ENCODE peak calls at places on chromosomes 11 and 22, in six cellular contexts. E, G, Z, A, W and D are unnamed samples.

GRCh38 chr22:45284705-45285305 is at the start of gene UPK3A:
- DNase-seq in E (no peak), G (peak), Z (peak), A (peak), W (no peak), D (peak)

GRCh38 chr11:4187055-4187988 is 92.7 kb downstream of the RRM1 start:
- DNase-seq in E (peak), G (peak), Z (peak), A (peak), W (peak), D (peak)

GRCh38 chr11:95512682-95513081 is 276.9 kb downstream of the FAM76B start:
- DNase-seq in E (peak), G (no peak), Z (no peak), A (peak), W (no peak), D (no peak)

GRCh38 chr22:49975543-49976389 is 15.2 kb downstream of the PIM3 start:
- DNase-seq in E (no peak), G (peak), Z (peak), A (no peak), W (no peak), D (no peak)

GRCh38 chr11:68750197-68750987 is 928 bp downstream of the TESMIN start:
- DNase-seq in E (no peak), G (peak), Z (peak), A (no peak), W (no peak), D (peak)

GRCh38 chr11:70916321-70916720 is 336.1 kb downstream of the SHANK2 start:
- DNase-seq in E (no peak), G (no peak), Z (no peak), A (no peak), W (no peak), D (no peak)

GRCh38 chr11:13102865-13103539 is 93.9 kb downstream of the RASSF10 start:
- DNase-seq in E (no peak), G (no peak), Z (no peak), A (no peak), W (no peak), D (no peak)

GRCh38 chr22:42964994-42965699 is 49.8 kb downstream of the PACSIN2 start:
- DNase-seq in E (no peak), G (no peak), Z (no peak), A (no peak), W (no peak), D (no peak)

GRCh38 chr11:66330931-66331330 is 5.3 kb downstream of the RIN1 start:
- DNase-seq in E (no peak), G (no peak), Z (peak), A (no peak), W (no peak), D (no peak)

GRCh38 chr11:76023408-76024068 is 182.8 kb downstream of the WNT11 start:
- DNase-seq in E (no peak), G (no peak), Z (no peak), A (no peak), W (no peak), D (no peak)

GRCh38 chr22:45268958-45269844 is 15.5 kb upstream of the UPK3A start:
- DNase-seq in E (peak), G (peak), Z (peak), A (peak), W (no peak), D (peak)

GRCh38 chr22:19876941-19877625 is 22.4 kb upstream of the GNB1L start:
- DNase-seq in E (no peak), G (no peak), Z (peak), A (no peak), W (no peak), D (no peak)

GRCh38 chr22:46581580-46582244 is 38.5 kb upstream of the GRAMD4 start:
- DNase-seq in E (no peak), G (no peak), Z (peak), A (no peak), W (no peak), D (no peak)

GRCh38 chr22:49626361-49627216 is 201.1 kb downstream of the BRD1 start:
- DNase-seq in E (no peak), G (no peak), Z (peak), A (no peak), W (no peak), D (no peak)

GRCh38 chr11:69425895-69426544 is 55.4 kb upstream of the LINC01488 start:
- DNase-seq in E (no peak), G (no peak), Z (no peak), A (no peak), W (no peak), D (no peak)

GRCh38 chr11:59918987-59919589 is 19.1 kb upstream of the OOSP1 start:
- DNase-seq in E (peak), G (peak), Z (no peak), A (peak), W (no peak), D (no peak)

GRCh38 chr11:134385774-134386565 is 26.1 kb downstream of the B3GAT1 start:
- DNase-seq in E (no peak), G (no peak), Z (no peak), A (no peak), W (no peak), D (no peak)

GRCh38 chr11:69288883-69289242 is 5.1 kb upstream of the MYEOV start:
- DNase-seq in E (no peak), G (no peak), Z (no peak), A (no peak), W (no peak), D (no peak)

GRCh38 chr22:22520020-22520656 is at the start of gene ZNF280A:
- DNase-seq in E (no peak), G (peak), Z (no peak), A (no peak), W (no peak), D (no peak)
- TF ChIP-seq CTCF in E (no peak), G (no peak), Z (no peak), A (no peak), W (no peak), D (no peak)

DNA sequence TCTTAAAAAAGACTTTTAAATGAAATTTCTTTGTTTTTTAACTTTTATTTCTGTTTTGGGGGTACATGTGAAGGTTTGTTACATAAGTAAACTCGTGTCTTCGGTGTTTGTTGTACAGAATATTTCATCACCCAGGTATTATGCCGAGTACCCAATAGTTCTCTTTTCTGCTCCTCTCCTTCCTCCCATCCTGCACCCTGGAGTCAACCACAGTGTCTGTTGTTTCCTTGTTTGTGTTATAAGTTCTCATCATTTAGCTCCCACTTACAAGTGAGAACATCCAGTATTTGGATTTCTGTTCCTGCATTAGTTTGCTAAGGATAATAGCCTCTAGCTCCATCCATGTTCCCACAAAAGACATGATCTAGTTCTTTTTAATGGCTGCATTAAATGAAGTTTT is 1.6 kb upstream of the GSTP1 start:
- DNase-seq in E (no peak), G (no peak), Z (no peak), A (no peak), W (no peak), D (no peak)
- TF ChIP-seq CTCF in E (no peak), G (no peak), Z (no peak), A (no peak), W (no peak), D (no peak)

GRCh38 chr11:2930705-2931415 is 1.6 kb upstream of the PHLDA2 start:
- DNase-seq in E (peak), G (peak), Z (peak), A (peak), W (no peak), D (no peak)
- TF ChIP-seq CTCF in E (peak), G (peak), Z (peak), A (peak), W (peak), D (peak)

GRCh38 chr22:38239101-38239761 is 33.6 kb downstream of the TMEM184B start:
- DNase-seq in E (peak), G (no peak), Z (no peak), A (peak), W (peak), D (no peak)
- TF ChIP-seq CTCF in E (peak), G (no peak), Z (no peak), A (peak), W (peak), D (no peak)